ENCODE peak calls at places on chromosomes 6 and 20, in ten cellular contexts. One of them, this sample, is unnamed.

GRCh38 chr6:106972500-106972899 is 2.0 kb downstream of the CD24 start:
- DNase-seq in stimulated activated CD4-positive, alpha-beta T cell treated with anti-CD3 and anti-CD28 coated beads, Interleukin-4, amount 100 ng/mL, for 48 hours: no peak
- DNase-seq in HepG2: no peak
- DNase-seq in amniotic stem cell: no peak
- DNase-seq in dermis blood vessel endothelial cell: no peak
- DNase-seq in T-cell: no peak
- DNase-seq in GM03348: no peak
- DNase-seq in SJCRH30: no peak
- DNase-seq in NCI-H524: no peak
- DNase-seq in tibial artery: no peak
- DNase-seq in this sample: no peak

GRCh38 chr6:24902782-24903181 is 33.0 kb downstream of the RIPOR2 start:
- DNase-seq in SJCRH30: no peak
- DNase-seq in amniotic stem cell: peak
- DNase-seq in dermis blood vessel endothelial cell: no peak
- DNase-seq in GM03348: peak
- DNase-seq in HepG2: no peak
- DNase-seq in NCI-H524: no peak
- DNase-seq in tibial artery: no peak
- DNase-seq in T-cell: no peak
- DNase-seq in stimulated activated CD4-positive, alpha-beta T cell treated with anti-CD3 and anti-CD28 coated beads, Interleukin-4, amount 100 ng/mL, for 48 hours: no peak
- DNase-seq in this sample: no peak

GRCh38 chr6:75611011-75611701 is 9.5 kb downstream of the SENP6 start:
- DNase-seq in NCI-H524: no peak
- DNase-seq in dermis blood vessel endothelial cell: no peak
- DNase-seq in HepG2: no peak
- DNase-seq in SJCRH30: no peak
- DNase-seq in stimulated activated CD4-positive, alpha-beta T cell treated with anti-CD3 and anti-CD28 coated beads, Interleukin-4, amount 100 ng/mL, for 48 hours: no peak
- DNase-seq in T-cell: no peak
- DNase-seq in GM03348: peak
- DNase-seq in tibial artery: no peak
- DNase-seq in amniotic stem cell: no peak
- DNase-seq in this sample: no peak

GRCh38 chr6:136701011-136701410 is 91.3 kb downstream of the MAP3K5 start:
- DNase-seq in T-cell: no peak
- DNase-seq in tibial artery: no peak
- DNase-seq in amniotic stem cell: no peak
- DNase-seq in SJCRH30: peak
- DNase-seq in dermis blood vessel endothelial cell: no peak
- DNase-seq in GM03348: no peak
- DNase-seq in HepG2: no peak
- DNase-seq in NCI-H524: peak
- DNase-seq in stimulated activated CD4-positive, alpha-beta T cell treated with anti-CD3 and anti-CD28 coated beads, Interleukin-4, amount 100 ng/mL, for 48 hours: no peak
- DNase-seq in this sample: no peak

GRCh38 chr6:17408081-17408480 is 14.7 kb downstream of the CAP2 start:
- DNase-seq in T-cell: no peak
- DNase-seq in amniotic stem cell: no peak
- DNase-seq in stimulated activated CD4-positive, alpha-beta T cell treated with anti-CD3 and anti-CD28 coated beads, Interleukin-4, amount 100 ng/mL, for 48 hours: no peak
- DNase-seq in tibial artery: no peak
- DNase-seq in SJCRH30: no peak
- DNase-seq in HepG2: no peak
- DNase-seq in GM03348: no peak
- DNase-seq in dermis blood vessel endothelial cell: no peak
- DNase-seq in NCI-H524: no peak
- DNase-seq in this sample: no peak

GRCh38 chr20:50244352-50245149 is 53.9 kb downstream of the CEBPB start:
- DNase-seq in GM03348: no peak
- DNase-seq in stimulated activated CD4-positive, alpha-beta T cell treated with anti-CD3 and anti-CD28 coated beads, Interleukin-4, amount 100 ng/mL, for 48 hours: no peak
- DNase-seq in tibial artery: no peak
- DNase-seq in T-cell: no peak
- DNase-seq in NCI-H524: no peak
- DNase-seq in dermis blood vessel endothelial cell: no peak
- DNase-seq in SJCRH30: no peak
- DNase-seq in amniotic stem cell: no peak
- DNase-seq in HepG2: no peak
- DNase-seq in this sample: no peak

GRCh38 chr6:163543311-163543710 is 128.8 kb downstream of the QKI start:
- DNase-seq in T-cell: no peak
- DNase-seq in GM03348: no peak
- DNase-seq in stimulated activated CD4-positive, alpha-beta T cell treated with anti-CD3 and anti-CD28 coated beads, Interleukin-4, amount 100 ng/mL, for 48 hours: no peak
- DNase-seq in SJCRH30: no peak
- DNase-seq in NCI-H524: no peak
- DNase-seq in HepG2: no peak
- DNase-seq in dermis blood vessel endothelial cell: no peak
- DNase-seq in amniotic stem cell: no peak
- DNase-seq in tibial artery: no peak
- DNase-seq in this sample: no peak

GRCh38 chr6:82249381-82250253 is 2.1 kb upstream of the IBTK start:
- DNase-seq in NCI-H524: no peak
- DNase-seq in HepG2: no peak
- DNase-seq in tibial artery: no peak
- DNase-seq in amniotic stem cell: no peak
- DNase-seq in T-cell: no peak
- DNase-seq in dermis blood vessel endothelial cell: no peak
- DNase-seq in GM03348: no peak
- DNase-seq in stimulated activated CD4-positive, alpha-beta T cell treated with anti-CD3 and anti-CD28 coated beads, Interleukin-4, amount 100 ng/mL, for 48 hours: no peak
- DNase-seq in SJCRH30: no peak
- DNase-seq in this sample: no peak

GRCh38 chr6:113529191-113529590 is 328.0 kb upstream of the MARCKS start:
- DNase-seq in GM03348: peak
- DNase-seq in tibial artery: no peak
- DNase-seq in HepG2: no peak
- DNase-seq in dermis blood vessel endothelial cell: peak
- DNase-seq in amniotic stem cell: no peak
- DNase-seq in stimulated activated CD4-positive, alpha-beta T cell treated with anti-CD3 and anti-CD28 coated beads, Interleukin-4, amount 100 ng/mL, for 48 hours: no peak
- DNase-seq in NCI-H524: no peak
- DNase-seq in T-cell: no peak
- DNase-seq in SJCRH30: peak
- DNase-seq in this sample: no peak

GRCh38 chr6:149935668-149936067 is 6.1 kb upstream of the ULBP2 start:
- DNase-seq in amniotic stem cell: no peak
- DNase-seq in tibial artery: no peak
- DNase-seq in GM03348: no peak
- DNase-seq in stimulated activated CD4-positive, alpha-beta T cell treated with anti-CD3 and anti-CD28 coated beads, Interleukin-4, amount 100 ng/mL, for 48 hours: no peak
- DNase-seq in dermis blood vessel endothelial cell: no peak
- DNase-seq in T-cell: no peak
- DNase-seq in NCI-H524: no peak
- DNase-seq in HepG2: no peak
- DNase-seq in SJCRH30: no peak
- DNase-seq in this sample: no peak

GRCh38 chr6:122461885-122462284 is 9.7 kb downstream of the SERINC1 start:
- DNase-seq in dermis blood vessel endothelial cell: no peak
- DNase-seq in HepG2: no peak
- DNase-seq in stimulated activated CD4-positive, alpha-beta T cell treated with anti-CD3 and anti-CD28 coated beads, Interleukin-4, amount 100 ng/mL, for 48 hours: no peak
- DNase-seq in NCI-H524: no peak
- DNase-seq in T-cell: no peak
- DNase-seq in amniotic stem cell: no peak
- DNase-seq in SJCRH30: no peak
- DNase-seq in tibial artery: no peak
- DNase-seq in GM03348: no peak
- DNase-seq in this sample: no peak

This sample was measured in AG09319.